ENCODE peak calls at places on chromosomes 6 and 20, in ten cellular contexts. P is fibroblast of lung, F is NB4, Q is BJ, I is GM23338, X is heart right ventricle, S is fibroblast of mammary gland, J is neural progenitor cell, C is right atrium auricular region, Z is BE2C. T is an unnamed sample.

GRCh38 chr6:85240787-85241186 is 209.1 kb upstream of the NT5E start:
- DNase-seq in P (no peak), F (no peak), Q (no peak), I (no peak), X (no peak), S (peak), J (peak), C (no peak), Z (no peak), T (no peak)

GRCh38 chr6:2127484-2127911 is 117.9 kb downstream of the GMDS start:
- DNase-seq in P (no peak), F (no peak), Q (no peak), I (no peak), X (peak), S (no peak), J (no peak), C (peak), Z (no peak), T (no peak)

GRCh38 chr20:35007891-35008290 is 52.2 kb downstream of the MYH7B start:
- DNase-seq in P (no peak), F (no peak), Q (no peak), I (no peak), X (no peak), S (no peak), J (no peak), C (no peak), Z (no peak), T (no peak)

GRCh38 chr6:46849361-46849690 is 56.1 kb downstream of the MEP1A start:
- DNase-seq in P (no peak), F (no peak), Q (no peak), I (no peak), X (no peak), S (no peak), J (no peak), C (no peak), Z (no peak), T (no peak)

GRCh38 chr6:57021086-57021720 is 25.3 kb upstream of the KIAA1586 start:
- DNase-seq in P (peak), F (peak), Q (peak), I (peak), X (no peak), S (peak), J (peak), C (no peak), Z (no peak), T (no peak)

GRCh38 chr6:49995278-49995677 is 25.9 kb upstream of the DEFB113 start:
- DNase-seq in P (no peak), F (no peak), Q (no peak), I (no peak), X (no peak), S (no peak), J (no peak), C (no peak), Z (no peak), T (no peak)

GRCh38 chr6:67129780-67130179 is 1422.8 kb upstream of the EYS start:
- DNase-seq in P (peak), F (no peak), Q (no peak), I (peak), X (no peak), S (no peak), J (peak), C (no peak), Z (no peak), T (peak)

GRCh38 chr6:90170601-90171000 is 126.0 kb downstream of the BACH2 start:
- DNase-seq in P (no peak), F (no peak), Q (no peak), I (no peak), X (no peak), S (no peak), J (no peak), C (no peak), Z (no peak), T (no peak)

GRCh38 chr6:148898360-148899005 is 151.7 kb downstream of the UST start:
- DNase-seq in P (no peak), F (no peak), Q (no peak), I (no peak), X (no peak), S (no peak), J (no peak), C (no peak), Z (no peak), T (no peak)

GRCh38 chr6:124970763-124971162 is 8.5 kb downstream of the RNF217 start:
- DNase-seq in P (no peak), F (no peak), Q (no peak), I (no peak), X (no peak), S (no peak), J (no peak), C (no peak), Z (no peak), T (no peak)

GRCh38 chr6:41494212-41495115 is 51.7 kb upstream of the FOXP4 start:
- DNase-seq in P (peak), F (no peak), Q (no peak), I (peak), X (no peak), S (no peak), J (peak), C (no peak), Z (no peak), T (no peak)

GRCh38 chr20:17611540-17612286 is 41.8 kb downstream of the DSTN start:
- DNase-seq in P (peak), F (no peak), Q (no peak), I (peak), X (no peak), S (peak), J (peak), C (peak), Z (no peak), T (peak)

GRCh38 chr6:33298773-33299236 is at the start of gene RGL2:
- DNase-seq in P (peak), F (peak), Q (no peak), I (peak), X (peak), S (no peak), J (peak), C (peak), Z (peak), T (peak)

GRCh38 chr20:57501461-57502330 is 23.2 kb downstream of the CTCFL start:
- DNase-seq in P (peak), F (peak), Q (peak), I (no peak), X (no peak), S (no peak), J (peak), C (no peak), Z (peak), T (no peak)

GRCh38 chr6:83062225-83062624 is 3.4 kb downstream of the UBE3D start:
- DNase-seq in P (peak), F (peak), Q (no peak), I (peak), X (no peak), S (peak), J (peak), C (no peak), Z (no peak), T (no peak)

GRCh38 chr6:90350689-90351554 is 54.3 kb upstream of the BACH2 start:
- DNase-seq in P (no peak), F (peak), Q (no peak), I (no peak), X (no peak), S (no peak), J (no peak), C (no peak), Z (no peak), T (no peak)

GRCh38 chr6:2868637-2869379 is 27.1 kb upstream of the SERPINB1 start:
- DNase-seq in P (no peak), F (no peak), Q (no peak), I (no peak), X (no peak), S (no peak), J (no peak), C (no peak), Z (no peak), T (no peak)

GRCh38 chr6:15247750-15248450 is 2.0 kb downstream of the JARID2 start:
- DNase-seq in P (peak), F (peak), Q (no peak), I (peak), X (peak), S (peak), J (peak), C (peak), Z (peak), T (peak)

GRCh38 chr6:44100088-44100550 is 27.1 kb downstream of the MRPL14 start:
- DNase-seq in P (peak), F (peak), Q (no peak), I (peak), X (no peak), S (peak), J (peak), C (no peak), Z (peak), T (peak)

GRCh38 chr6:14638932-14639875 is 521.6 kb downstream of the CD83 start:
- DNase-seq in P (peak), F (peak), Q (no peak), I (peak), X (peak), S (peak), J (peak), C (peak), Z (no peak), T (no peak)

GRCh38 chr6:117615981-117616961 is 14.0 kb upstream of the GOPC start:
- DNase-seq in P (peak), F (no peak), Q (no peak), I (peak), X (no peak), S (no peak), J (peak), C (no peak), Z (no peak), T (no peak)

GRCh38 chr20:38497246-38497645 is 24.6 kb downstream of the RALGAPB start:
- DNase-seq in P (peak), F (no peak), Q (no peak), I (no peak), X (no peak), S (no peak), J (no peak), C (no peak), Z (no peak), T (no peak)

GRCh38 chr6:111565316-111566221 is 40.1 kb downstream of the TRAF3IP2 start:
- DNase-seq in P (no peak), F (peak), Q (no peak), I (peak), X (no peak), S (no peak), J (no peak), C (no peak), Z (no peak), T (no peak)

GRCh38 chr6:110859335-110859792 is 15.2 kb upstream of the AMD1 start:
- DNase-seq in P (no peak), F (peak), Q (no peak), I (peak), X (no peak), S (no peak), J (no peak), C (no peak), Z (no peak), T (no peak)

GRCh38 chr6:101703311-101703710 is 309.8 kb downstream of the GRIK2 start:
- DNase-seq in P (no peak), F (no peak), Q (no peak), I (no peak), X (no peak), S (no peak), J (peak), C (no peak), Z (no peak), T (no peak)

GRCh38 chr6:404685-405423 is 13.3 kb downstream of the IRF4 start:
- DNase-seq in P (no peak), F (no peak), Q (no peak), I (no peak), X (no peak), S (no peak), J (no peak), C (no peak), Z (no peak), T (no peak)

GRCh38 chr20:25669826-25670422 is 26.7 kb downstream of the ZNF337 start:
- DNase-seq in P (peak), F (peak), Q (peak), I (peak), X (no peak), S (peak), J (peak), C (no peak), Z (no peak), T (no peak)

GRCh38 chr20:59962155-59962554 is 3.9 kb downstream of the CDH26 start:
- DNase-seq in P (no peak), F (no peak), Q (no peak), I (no peak), X (no peak), S (no peak), J (no peak), C (no peak), Z (no peak), T (no peak)

GRCh38 chr6:131001113-131001776 is 61.8 kb downstream of the EPB41L2 start:
- DNase-seq in P (no peak), F (no peak), Q (no peak), I (no peak), X (no peak), S (no peak), J (no peak), C (no peak), Z (no peak), T (no peak)

GRCh38 chr6:116395647-116396046 is 24.9 kb downstream of the DSE start:
- DNase-seq in P (no peak), F (no peak), Q (no peak), I (no peak), X (no peak), S (no peak), J (no peak), C (no peak), Z (no peak), T (no peak)

GRCh38 chr6:43849844-43850243 is 79.8 kb downstream of the VEGFA start:
- DNase-seq in P (peak), F (no peak), Q (no peak), I (no peak), X (no peak), S (no peak), J (no peak), C (no peak), Z (no peak), T (no peak)

DNA sequence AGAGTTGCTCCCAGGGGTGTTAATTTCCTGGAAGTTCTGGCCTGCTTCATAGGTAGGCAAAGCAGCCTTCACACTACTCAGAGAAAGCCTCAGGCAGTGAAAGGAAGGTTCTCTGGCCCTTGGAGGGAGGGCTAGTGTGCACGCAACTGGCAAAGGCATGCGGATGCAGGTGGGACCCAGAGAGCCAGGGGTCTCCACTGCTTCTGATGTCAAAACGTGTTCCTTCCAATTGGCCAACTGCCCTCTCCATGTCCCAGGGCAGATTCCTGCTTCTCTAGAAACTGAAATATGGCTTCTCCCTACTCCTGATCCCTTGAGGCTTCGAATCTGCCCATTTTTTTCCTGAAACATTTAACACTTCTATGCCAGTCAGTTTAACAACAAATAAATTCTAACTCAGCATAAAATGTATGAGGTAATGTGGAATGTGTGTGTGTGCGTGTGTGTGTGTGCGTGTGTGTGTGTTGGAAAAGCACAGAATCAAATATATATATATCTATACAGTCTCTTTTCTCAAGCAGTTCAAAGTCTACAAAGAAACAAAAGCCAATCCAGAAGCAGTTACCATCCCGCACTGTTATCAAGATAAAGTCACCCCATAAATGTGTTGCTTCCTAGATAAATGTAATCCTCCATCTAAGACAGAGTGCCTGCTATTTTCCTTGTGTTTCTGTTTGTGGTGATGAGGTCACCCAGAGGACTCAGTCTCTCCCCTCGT is 93.9 kb upstream of the HIVEP1 start:
- DNase-seq in P (peak), F (no peak), Q (peak), I (no peak), X (no peak), S (peak), J (no peak), C (no peak), Z (no peak), T (no peak)
- TF ChIP-seq CTCF in P (no peak), F (no peak), Q (no peak), I (no peak), X (no peak), S (no peak), J (no peak), C (no peak), Z (no peak), T (no peak)

GRCh38 chr6:77450924-77451323 is 12.4 kb downstream of the HTR1B start:
- DNase-seq in P (no peak), F (no peak), Q (no peak), I (no peak), X (no peak), S (peak), J (no peak), C (no peak), Z (no peak), T (no peak)
- TF ChIP-seq CTCF in P (peak), F (no peak), Q (peak), I (no peak), X (no peak), S (peak), J (no peak), C (no peak), Z (peak), T (no peak)

DNA sequence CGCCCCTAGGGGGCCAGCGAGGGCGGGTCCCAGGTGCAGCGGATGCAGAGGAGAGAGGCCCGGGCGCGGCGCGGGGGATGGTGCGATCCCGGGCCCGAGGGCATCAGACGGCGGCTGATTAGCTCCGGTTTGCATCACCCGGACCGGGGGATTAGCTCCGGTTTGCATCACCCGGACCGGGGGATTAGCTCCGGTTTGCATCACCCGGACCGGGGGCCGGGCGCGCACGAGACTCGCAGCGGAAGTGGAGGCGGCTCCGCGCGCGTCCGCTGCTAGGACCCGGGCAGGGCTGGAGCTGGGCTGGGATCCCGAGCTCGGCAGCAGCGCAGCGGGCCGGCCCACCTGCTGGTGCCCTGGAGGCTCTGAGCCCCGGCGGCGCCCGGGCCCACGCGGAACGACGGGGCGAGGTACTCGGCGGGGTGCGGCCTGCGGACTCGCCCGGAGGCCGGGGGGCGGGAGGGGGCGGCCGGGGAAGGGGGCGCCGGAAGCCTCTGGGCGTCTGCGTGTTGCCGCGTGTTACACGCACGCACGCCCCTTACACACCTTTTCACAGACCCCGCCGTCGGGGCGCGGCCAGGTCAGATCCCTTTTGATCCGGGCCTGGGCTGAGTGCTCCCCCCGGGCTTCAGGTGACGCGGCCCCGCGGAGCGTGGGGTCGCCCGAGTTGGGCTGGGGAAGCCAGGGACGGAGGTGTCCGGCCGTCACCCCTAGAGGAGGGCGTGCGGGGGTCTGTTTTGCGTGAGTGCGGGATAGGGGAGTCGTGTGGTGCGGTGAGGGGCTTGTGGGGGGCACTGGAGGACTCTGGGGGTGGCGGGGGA is 412 bp downstream of the TRIB3 start:
- DNase-seq in P (peak), F (peak), Q (no peak), I (peak), X (peak), S (peak), J (peak), C (no peak), Z (peak), T (peak)
- TF ChIP-seq CTCF in P (no peak), F (no peak), Q (no peak), I (peak), X (no peak), S (no peak), J (peak), C (no peak), Z (no peak), T (no peak)

DNA sequence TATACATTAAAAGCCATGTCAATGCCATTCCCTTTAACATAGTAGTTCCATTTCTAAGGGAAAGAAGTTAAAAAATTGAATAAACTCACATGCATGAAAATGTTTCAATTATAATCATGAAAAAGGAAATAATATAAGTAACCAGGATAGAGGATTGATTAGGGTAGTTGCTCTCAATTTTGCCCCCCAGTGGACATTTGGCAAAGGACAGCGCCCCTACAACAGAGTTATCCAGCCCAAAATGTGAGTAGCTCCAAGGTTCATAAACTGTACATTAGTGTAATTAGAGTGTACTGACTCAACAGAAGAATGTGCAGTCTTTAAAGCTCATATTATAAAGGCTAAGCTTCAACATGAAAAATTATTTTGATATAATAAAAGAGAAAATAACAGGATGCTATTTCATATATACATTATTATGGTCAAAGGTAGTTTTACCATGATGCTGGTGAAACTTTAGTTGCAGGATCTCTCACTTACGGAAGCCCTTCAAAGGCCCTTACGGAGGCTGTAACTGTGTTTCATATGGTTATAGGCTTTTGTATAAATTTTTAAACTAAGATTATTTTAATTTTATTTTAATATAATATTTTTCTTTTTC is 403.4 kb downstream of the PLCB1 start:
- DNase-seq in P (no peak), F (peak), Q (no peak), I (peak), X (no peak), S (peak), J (peak), C (no peak), Z (peak), T (peak)
- TF ChIP-seq CTCF in P (peak), F (peak), Q (peak), I (peak), X (peak), S (peak), J (peak), C (peak), Z (peak), T (peak)

GRCh38 chr20:18999076-18999475 is 185.5 kb downstream of the SCP2D1 start:
- DNase-seq in P (no peak), F (no peak), Q (no peak), I (no peak), X (no peak), S (no peak), J (no peak), C (no peak), Z (no peak), T (no peak)
- TF ChIP-seq CTCF in P (no peak), F (no peak), Q (no peak), I (no peak), X (no peak), S (no peak), J (no peak), C (no peak), Z (no peak), T (no peak)

GRCh38 chr20:43910564-43910963 is 4.1 kb upstream of the TOX2 start:
- DNase-seq in P (no peak), F (no peak), Q (no peak), I (no peak), X (no peak), S (no peak), J (no peak), C (no peak), Z (no peak), T (no peak)

GRCh38 chr20:43909720-43910119 is 4.9 kb upstream of the TOX2 start:
- DNase-seq in P (no peak), F (peak), Q (no peak), I (no peak), X (no peak), S (no peak), J (no peak), C (peak), Z (no peak), T (no peak)

GRCh38 chr20:43909211-43909610 is 5.4 kb upstream of the TOX2 start:
- DNase-seq in P (no peak), F (no peak), Q (no peak), I (no peak), X (no peak), S (no peak), J (no peak), C (peak), Z (no peak), T (no peak)

GRCh38 chr20:43913291-43914025 is 1.2 kb upstream of the TOX2 start:
- DNase-seq in P (no peak), F (no peak), Q (no peak), I (peak), X (no peak), S (no peak), J (no peak), C (no peak), Z (no peak), T (no peak)

GRCh38 chr20:43911066-43911465 is 3.6 kb upstream of the TOX2 start:
- DNase-seq in P (peak), F (peak), Q (no peak), I (peak), X (no peak), S (peak), J (no peak), C (no peak), Z (no peak), T (no peak)
- TF ChIP-seq CTCF in P (peak), F (no peak), Q (no peak), I (peak), X (no peak), S (peak), J (peak), C (no peak), Z (no peak), T (no peak)

GRCh38 chr20:36830791-36831691 is 44.9 kb upstream of the TLDC2 start:
- DNase-seq in P (peak), F (no peak), Q (no peak), I (peak), X (peak), S (peak), J (no peak), C (peak), Z (no peak), T (no peak)
- TF ChIP-seq CTCF in P (peak), F (peak), Q (peak), I (peak), X (peak), S (peak), J (peak), C (peak), Z (peak), T (no peak)